ENCODE peak calls at places on chromosomes 6 and 20, in eight cellular contexts. W is iPS-NIHi11; X is activated gamma-delta T cell treated with Interleukin-2 at 50 U/mL for 16 hours; P is NCI-H1105; S is pulmonary artery endothelial cell; F is T-cell; A is stimulated activated CD4-positive, alpha-beta T cell treated with anti-CD3 and anti-CD28 coated beads, Interleukin-15, amount 100 ng/mL, for 48 hours; R is CD8-positive, alpha-beta T cell. Y is an unnamed sample.

GRCh38 chr6:27129917-27130316 is 117.6 kb upstream of the PRSS16 start:
- DNase-seq in F (no peak), X (no peak), W (no peak), R (no peak), S (no peak), P (no peak), A (no peak), Y (no peak)

GRCh38 chr6:136031982-136032381 is 180.5 kb downstream of the PDE7B start:
- DNase-seq in P (peak; percentile 24), S (no peak), X (no peak), R (no peak), A (no peak), W (no peak), F (no peak), Y (peak; percentile 16)

GRCh38 chr6:134619789-134620188 is 301.9 kb upstream of the SGK1 start:
- DNase-seq in F (no peak), S (no peak), A (no peak), W (no peak), R (no peak), X (no peak), P (no peak), Y (no peak)

GRCh38 chr6:155093430-155093829 is 98.3 kb downstream of the TIAM2 start:
- DNase-seq in S (no peak), P (no peak), X (no peak), R (peak; percentile 11), A (no peak), F (peak; percentile 4), W (no peak), Y (no peak)

GRCh38 chr20:53840462-53841000 is 229.9 kb downstream of the BCAS1 start:
- DNase-seq in R (no peak), A (no peak), S (no peak), P (no peak), X (no peak), F (no peak), W (no peak), Y (no peak)

GRCh38 chr6:6436946-6437345 is 116.5 kb upstream of the F13A1 start:
- DNase-seq in R (no peak), X (no peak), A (no peak), P (no peak), F (no peak), W (no peak), S (no peak), Y (no peak)

GRCh38 chr20:62291251-62292066 is 11.3 kb upstream of the ADRM1 start:
- DNase-seq in A (no peak), R (no peak), S (no peak), W (no peak), F (no peak), X (no peak), P (no peak), Y (no peak)

GRCh38 chr20:58228103-58228483 is 360 bp downstream of the ANKRD60 start:
- DNase-seq in P (no peak), A (no peak), S (no peak), X (no peak), R (no peak), F (no peak), W (no peak), Y (no peak)

GRCh38 chr6:3196770-3197169 is 30.7 kb downstream of the TUBB2B start:
- DNase-seq in R (no peak), S (no peak), F (no peak), X (no peak), A (no peak), W (no peak), P (no peak), Y (no peak)

GRCh38 chr20:13995086-13995665 is at the start of gene MACROD2:
- DNase-seq in X (no peak), R (peak; percentile 15), W (peak; percentile 97), F (peak; percentile 53), A (peak; percentile 15), P (peak; percentile 95), S (peak; percentile 63), Y (peak; percentile 66)

GRCh38 chr20:25659999-25660398 is 36.2 kb upstream of the NANP start:
- DNase-seq in F (no peak), X (no peak), R (no peak), P (no peak), W (no peak), A (no peak), S (no peak), Y (no peak)

GRCh38 chr6:135062735-135063134 is 8.1 kb upstream of the HBS1L start:
- DNase-seq in W (no peak), S (no peak), R (no peak), P (no peak), A (no peak), F (no peak), X (no peak), Y (no peak)

GRCh38 chr6:138105446-138105845 is 1.8 kb downstream of the PERP start:
- DNase-seq in P (peak; percentile 62), X (no peak), A (no peak), S (no peak), R (no peak), F (no peak), W (no peak), Y (no peak)

Y was measured in dermis microvascular lymphatic vessel endothelial cell.